ENCODE peak calls at places on chromosomes 7 and 10, in four cellular contexts. J, L, Q and K are unnamed samples.

GRCh38 chr7:98341106-98341505 is 59.6 kb downstream of the BRI3 start:
- DNase-seq in L (peak; percentile 28), J (no peak), Q (no peak), K (peak; percentile 32)

GRCh38 chr10:72319416-72320254 is 35.1 kb downstream of the DNAJB12 start:
- DNase-seq in Q (peak; percentile 94), J (peak; percentile 97), L (peak; percentile 94), K (peak; percentile 96)

GRCh38 chr7:159040912-159041711 is 103.6 kb downstream of the VIPR2 start:
- DNase-seq in Q (no peak), L (no peak), J (no peak), K (no peak)

GRCh38 chr7:74449809-74450397 is 3.8 kb upstream of the GTF2IRD1 start:
- DNase-seq in L (peak; percentile 64), J (no peak), Q (peak; percentile 76), K (peak; percentile 54)

GRCh38 chr7:347001-347590 is 57.1 kb downstream of the FOXL3 start:
- DNase-seq in Q (no peak), L (no peak), J (no peak), K (no peak)

GRCh38 chr10:31867646-31868045 is 61.0 kb downstream of the ARHGAP12 start:
- DNase-seq in Q (no peak), L (peak; percentile 67), J (no peak), K (peak; percentile 53)

GRCh38 chr7:158587425-158588084 is at the start of gene PTPRN2:
- DNase-seq in J (peak; percentile 62), L (peak; percentile 54), Q (peak; percentile 82), K (peak; percentile 54)

GRCh38 chr10:1638889-1639418 is 98.4 kb downstream of the ADARB2 start:
- DNase-seq in J (no peak), L (no peak), Q (peak; percentile 44), K (no peak)

GRCh38 chr10:78756604-78757442 is 311.9 kb upstream of the ZMIZ1 start:
- DNase-seq in J (peak; percentile 81), L (peak; percentile 96), Q (peak; percentile 52), K (peak; percentile 98)

GRCh38 chr10:4073912-4074311 is 288.9 kb upstream of the KLF6 start:
- DNase-seq in Q (no peak), L (peak; percentile 81), J (peak; percentile 41), K (peak; percentile 58)

GRCh38 chr10:101512741-101513140 is 75.3 kb downstream of the POLL start:
- DNase-seq in Q (no peak), J (no peak), L (peak; percentile 69), K (peak; percentile 20)

GRCh38 chr7:157272351-157273207 is 64.2 kb upstream of the DNAJB6 start:
- DNase-seq in J (no peak), L (no peak), Q (no peak), K (no peak)

GRCh38 chr7:112995091-112995824 is 91.4 kb downstream of the GPR85 start:
- DNase-seq in Q (no peak), L (peak; percentile 33), J (no peak), K (no peak)

GRCh38 chr10:79001082-79001885 is 67.5 kb upstream of the ZMIZ1 start:
- DNase-seq in L (no peak), J (no peak), Q (no peak), K (peak; percentile 67)

GRCh38 chr7:110386914-110387313 is 704.0 kb upstream of the LRRN3 start:
- DNase-seq in Q (no peak), J (no peak), L (peak; percentile 32), K (peak; percentile 13)

GRCh38 chr10:11794566-11794965 is 28.6 kb upstream of the PROSER2 start:
- DNase-seq in L (no peak), Q (no peak), J (no peak), K (no peak)

GRCh38 chr7:22238354-22239311 is 118.3 kb downstream of the RAPGEF5 start:
- DNase-seq in L (peak; percentile 36), J (no peak), Q (no peak), K (no peak)

GRCh38 chr10:23293145-23293724 is 51.4 kb downstream of the C10orf67 start:
- DNase-seq in Q (peak; percentile 76), L (peak; percentile 31), J (no peak), K (peak; percentile 39)

GRCh38 chr10:114631678-114632417 is 26.2 kb downstream of the ABLIM1 start:
- DNase-seq in J (peak; percentile 50), L (no peak), Q (peak; percentile 54), K (no peak)

GRCh38 chr10:130399425-130399950 is 263.3 kb downstream of the GLRX3 start:
- DNase-seq in Q (no peak), L (no peak), J (no peak), K (no peak)

GRCh38 chr7:30754315-30754877 is 2.5 kb downstream of the INMT start:
- DNase-seq in J (no peak), Q (no peak), L (no peak), K (no peak)

GRCh38 chr7:30761214-30762156 is 9.6 kb downstream of the INMT start:
- DNase-seq in J (no peak), Q (no peak), L (no peak), K (peak; percentile 87)

GRCh38 chr7:30760514-30761213 is 8.7 kb downstream of the INMT start:
- DNase-seq in J (no peak), L (no peak), Q (peak; percentile 33), K (no peak)

GRCh38 chr7:30755384-30756154 is 3.6 kb downstream of the INMT start:
- DNase-seq in Q (peak; percentile 49), L (peak; percentile 65), J (peak; percentile 75), K (peak; percentile 59)

GRCh38 chr7:30757343-30757695 is 5.4 kb downstream of the INMT start:
- DNase-seq in J (no peak), L (no peak), Q (no peak), K (no peak)
- H3K4me3 ChIP-seq in J (no peak overlapping the region), L (no peak overlapping the region), Q (no peak overlapping the region), K (no peak overlapping the region)

GRCh38 chr7:87877641-87878040 is 1.3 kb downstream of the DBF4 start:
- DNase-seq in J (no peak), L (peak; percentile 31), Q (no peak), K (peak; percentile 27)

GRCh38 chr7:87876040-87876758 is at the start of the genes DBF4 and SLC25A40:
- DNase-seq in L (peak; percentile 87), Q (peak; percentile 97), J (peak; percentile 96), K (peak; percentile 95)

GRCh38 chr7:87875151-87876039 is 765 bp downstream of the SLC25A40 start:
- DNase-seq in J (no peak), Q (peak; percentile 43), L (peak; percentile 12), K (peak; percentile 19)

GRCh38 chr7:87878208-87878735 is 2.0 kb downstream of the DBF4 start:
- DNase-seq in L (peak; percentile 33), Q (no peak), J (no peak), K (peak; percentile 33)

GRCh38 chr7:87876759-87877234 is 504 bp downstream of the DBF4 start:
- DNase-seq in Q (peak; percentile 77), L (peak; percentile 62), J (peak; percentile 52), K (peak; percentile 73)
- TF ChIP-seq CTCF in Q (no peak), L (no peak), J (no peak), K (no peak)

GRCh38 chr10:112811741-112812551 is 138.1 kb upstream of the TCF7L2 start:
- DNase-seq in Q (peak; percentile 44), J (no peak), L (peak; percentile 93), K (peak; percentile 90)
- H3K4me3 ChIP-seq in Q (no peak overlapping the region), J (no peak overlapping the region), L (no peak overlapping the region), K (peak overlapping the region; percentile 34)

GRCh38 chr10:49538381-49539319 is at the start of gene ERCC6:
- DNase-seq in L (peak; percentile 97), Q (peak; percentile 99), J (peak; percentile 98), K (peak; percentile 99)
- TF ChIP-seq CTCF in L (no peak), Q (no peak), J (no peak), K (peak; percentile 13)